ENCODE peak calls at places on chromosomes 7 and 10, in eight cellular contexts. J, R, O, X, G, H, B and Q are unnamed samples.

GRCh38 chr10:122062831-122063674 is 74.1 kb downstream of the TACC2 start:
- DNase-seq in J (peak; percentile 85), R (no peak), O (peak; percentile 87), X (peak; percentile 86), G (no peak), H (peak; percentile 49), B (peak; percentile 82), Q (peak; percentile 66)

GRCh38 chr7:139304517-139304916 is 36.6 kb upstream of the FMC1 start:
- DNase-seq in J (no peak), R (no peak), O (no peak), X (no peak), G (no peak), H (no peak), B (no peak), Q (no peak)

GRCh38 chr7:27839099-27839498 is 99.1 kb downstream of the TAX1BP1 start:
- DNase-seq in J (no peak), R (no peak), O (no peak), X (no peak), G (no peak), H (no peak), B (no peak), Q (no peak)

GRCh38 chr10:102869290-102870198 is at the start of gene AS3MT:
- DNase-seq in J (peak; percentile 31), R (no peak), O (peak; percentile 73), X (no peak), G (no peak), H (peak; percentile 66), B (peak; percentile 54), Q (peak; percentile 81)

GRCh38 chr7:132322981-132323380 is 253.3 kb downstream of the PLXNA4 start:
- DNase-seq in J (no peak), R (no peak), O (no peak), X (no peak), G (no peak), H (no peak), B (no peak), Q (no peak)

GRCh38 chr7:139560678-139561077 is 37.2 kb downstream of the CLEC2L start:
- DNase-seq in J (peak; percentile 27), R (no peak), O (peak; percentile 52), X (no peak), G (no peak), H (no peak), B (no peak), Q (no peak)

GRCh38 chr10:22229756-22230330 is 12.0 kb upstream of the EBLN1 start:
- DNase-seq in J (no peak), R (no peak), O (no peak), X (no peak), G (no peak), H (peak; percentile 44), B (no peak), Q (no peak)

GRCh38 chr7:107111196-107111595 is 57.6 kb upstream of the HBP1 start:
- DNase-seq in J (no peak), R (no peak), O (no peak), X (no peak), G (no peak), H (no peak), B (no peak), Q (no peak)

GRCh38 chr10:83371696-83372490 is 767.4 kb upstream of the GHITM start:
- DNase-seq in J (no peak), R (no peak), O (no peak), X (no peak), G (no peak), H (no peak), B (no peak), Q (no peak)

GRCh38 chr10:28676968-28677888 is at the start of gene BAMBI:
- DNase-seq in J (peak; percentile 93), R (peak; percentile 90), O (peak; percentile 97), X (peak; percentile 94), G (peak; percentile 89), H (peak; percentile 98), B (peak; percentile 87), Q (peak; percentile 94)

GRCh38 chr10:28679941-28680752 is 2.8 kb downstream of the BAMBI start:
- DNase-seq in J (no peak), R (no peak), O (no peak), X (no peak), G (no peak), H (peak; percentile 71), B (no peak), Q (peak; percentile 27)

GRCh38 chr10:28676297-28676967 is 889 bp upstream of the BAMBI start:
- DNase-seq in J (peak; percentile 26), R (no peak), O (no peak), X (no peak), G (peak; percentile 21), H (peak; percentile 68), B (no peak), Q (no peak)

GRCh38 chr10:28678687-28679457 is 1.6 kb downstream of the BAMBI start:
- DNase-seq in J (no peak), R (peak; percentile 1), O (no peak), X (no peak), G (no peak), H (peak; percentile 71), B (no peak), Q (peak; percentile 28)

GRCh38 chr10:28677889-28678686 is 767 bp downstream of the BAMBI start:
- DNase-seq in J (peak; percentile 31), R (peak; percentile 21), O (peak; percentile 76), X (peak; percentile 68), G (no peak), H (peak; percentile 48), B (no peak), Q (peak; percentile 24)
- H3K27ac ChIP-seq in J (peak overlapping the region; percentile 89), R (no peak overlapping the region), O (peak overlapping the region; percentile 76), X (peak overlapping the region; percentile 78), G (no peak overlapping the region), H (peak overlapping the region; percentile 87), B (peak overlapping the region; percentile 79), Q (no peak overlapping the region)

GRCh38 chr10:101283762-101284161 is 54.5 kb upstream of the LBX1 start:
- DNase-seq in J (no peak), R (no peak), O (no peak), X (no peak), G (no peak), H (no peak), B (no peak), Q (peak; percentile 8)
- H3K27me3 ChIP-seq in J (peaks cover 91% of the 10 kb centered on the region), R (peaks cover 51% of the 10 kb centered on the region), O (peaks cover 68% of the 10 kb centered on the region), X (peaks cover 76% of the 10 kb centered on the region), G (peaks cover 22% of the 10 kb centered on the region), H (peaks cover 34% of the 10 kb centered on the region), B (peaks cover 51% of the 10 kb centered on the region), Q (no peaks in the 10 kb centered on the region)

DNA sequence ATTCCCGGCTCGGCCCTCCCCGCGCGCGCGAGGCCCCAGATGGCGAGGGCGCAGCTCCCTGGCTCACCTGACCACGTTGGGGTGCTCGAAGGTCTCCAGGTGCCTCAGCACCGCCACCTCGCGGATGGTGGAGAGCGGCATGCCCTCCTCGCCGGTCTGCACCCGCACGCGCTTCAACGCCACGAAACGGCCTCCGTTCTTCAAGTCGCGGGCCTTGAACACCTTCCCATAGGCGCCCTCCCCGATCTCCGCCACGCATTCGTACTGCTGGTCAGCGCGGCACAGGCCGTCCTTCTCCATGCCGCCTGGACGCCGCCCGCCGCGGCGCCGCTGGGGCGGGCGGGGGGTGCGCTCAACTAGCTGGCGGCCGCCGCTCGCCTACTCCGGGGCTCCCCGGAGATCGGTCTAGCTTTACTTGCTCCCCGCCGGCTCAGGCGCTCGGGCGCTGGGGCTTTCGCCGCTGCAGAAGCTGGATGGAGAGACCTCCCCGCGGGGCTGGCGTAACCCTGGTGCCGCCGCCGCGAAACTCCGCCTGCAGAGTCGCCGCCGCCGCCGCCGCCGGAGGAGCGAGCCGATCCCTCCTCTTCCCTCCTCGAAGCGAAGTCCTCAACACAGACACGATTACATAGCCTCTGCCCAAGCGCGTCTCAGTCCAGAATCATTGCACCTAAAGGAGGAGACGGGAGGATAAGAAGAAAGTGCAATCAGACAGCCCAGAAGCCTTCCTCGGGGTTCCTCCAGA is 3.2 kb downstream of the CDK6 start:
- DNase-seq in J (peak; percentile 85), R (peak; percentile 82), O (peak; percentile 94), X (peak; percentile 92), G (peak; percentile 88), H (peak; percentile 89), B (peak; percentile 83), Q (peak; percentile 83)
- H3K4me1 ChIP-seq in J (peaks cover 88% of the 10 kb centered on the region), R (peaks cover 39% of the 10 kb centered on the region), O (peaks cover 25% of the 10 kb centered on the region), X (peaks cover 27% of the 10 kb centered on the region), G (peaks cover 39% of the 10 kb centered on the region), H (peaks cover 5% of the 10 kb centered on the region), B (no peaks in the 10 kb centered on the region), Q (peaks cover 22% of the 10 kb centered on the region)

GRCh38 chr7:32462451-32462850 is 27.7 kb downstream of the LSM5 start:
- DNase-seq in J (no peak), R (no peak), O (no peak), X (no peak), G (no peak), H (no peak), B (no peak), Q (no peak)

GRCh38 chr7:32459767-32460166 is 30.4 kb downstream of the LSM5 start:
- DNase-seq in J (no peak), R (no peak), O (no peak), X (no peak), G (no peak), H (no peak), B (no peak), Q (no peak)

GRCh38 chr7:32458025-32458424 is 32.2 kb downstream of the LSM5 start:
- DNase-seq in J (no peak), R (no peak), O (no peak), X (no peak), G (no peak), H (no peak), B (no peak), Q (no peak)

GRCh38 chr7:32462966-32463365 is 27.2 kb downstream of the LSM5 start:
- DNase-seq in J (no peak), R (no peak), O (no peak), X (no peak), G (no peak), H (no peak), B (no peak), Q (no peak)

GRCh38 chr7:32461484-32461883 is 28.7 kb downstream of the LSM5 start:
- DNase-seq in J (no peak), R (no peak), O (no peak), X (no peak), G (no peak), H (no peak), B (no peak), Q (no peak)
- H3K27ac ChIP-seq in J (no peak overlapping the region), R (no peak overlapping the region), O (no peak overlapping the region), X (no peak overlapping the region), G (no peak overlapping the region), H (no peak overlapping the region), B (no peak overlapping the region), Q (no peak overlapping the region)

GRCh38 chr10:110168601-110169481 is 38.6 kb upstream of the MXI1 start:
- DNase-seq in J (no peak), R (no peak), O (no peak), X (no peak), G (no peak), H (no peak), B (no peak), Q (no peak)
- H3K27me3 ChIP-seq in J (peaks cover 37% of the 10 kb centered on the region), R (peaks cover 40% of the 10 kb centered on the region), O (peaks cover 56% of the 10 kb centered on the region), X (peaks cover 42% of the 10 kb centered on the region), G (peaks cover 30% of the 10 kb centered on the region), H (peaks cover 6% of the 10 kb centered on the region), B (peaks cover 8% of the 10 kb centered on the region), Q (peaks cover 9% of the 10 kb centered on the region)

DNA sequence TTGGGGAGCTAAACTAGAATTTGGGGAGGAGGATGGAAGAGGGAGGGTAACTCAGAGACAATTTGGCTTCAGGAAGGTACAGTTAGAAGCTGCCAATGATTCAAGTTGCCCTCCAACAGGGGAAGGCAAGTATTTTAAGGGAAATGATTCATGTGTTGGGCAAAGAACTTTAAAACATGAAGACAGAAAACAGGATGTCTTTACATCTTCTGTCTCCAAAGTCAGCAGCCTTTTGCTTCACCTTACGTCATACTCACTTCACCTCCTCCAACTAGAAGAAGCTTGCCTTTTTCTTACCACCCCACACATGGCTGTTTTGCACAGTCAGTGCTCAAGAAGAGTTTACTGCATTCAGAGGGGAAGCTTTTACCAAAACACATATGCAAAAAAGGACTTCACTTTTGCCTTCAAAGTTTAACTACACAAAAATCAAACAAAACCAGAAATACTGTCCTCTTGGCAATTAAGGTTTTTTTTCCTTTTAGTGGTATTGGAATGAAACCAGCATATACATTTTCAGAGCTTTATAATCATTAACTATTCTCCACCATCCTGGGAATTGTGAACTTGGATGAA is 36.0 kb downstream of the PPP1R3C start:
- DNase-seq in J (no peak), R (no peak), O (no peak), X (no peak), G (no peak), H (peak; percentile 35), B (no peak), Q (no peak)
- H3K4me1 ChIP-seq in J (peaks cover 47% of the 10 kb centered on the region), R (no peaks in the 10 kb centered on the region), O (no peaks in the 10 kb centered on the region), X (peaks cover 21% of the 10 kb centered on the region), G (no peaks in the 10 kb centered on the region), H (peaks cover 26% of the 10 kb centered on the region), B (no peaks in the 10 kb centered on the region), Q (peaks cover 22% of the 10 kb centered on the region)